ENCODE peak calls at places on chromosomes 12 and 14, in four cellular contexts. Z is CD8-positive, alpha-beta T cell; N is A549; K is left ventricle myocardium inferior. D is an unnamed sample.

GRCh38 chr14:65228436-65228835 is 126.1 kb upstream of the MAX start:
- DNase-seq in N (no peak), K (no peak), Z (no peak), D (no peak)

GRCh38 chr14:69316449-69317391 is 56.8 kb downstream of the GALNT16 start:
- DNase-seq in Z (no peak), N (peak), K (peak), D (peak)

GRCh38 chr12:108390495-108391203 is 51.5 kb upstream of the CMKLR1 start:
- DNase-seq in N (no peak), Z (no peak), K (no peak), D (no peak)

GRCh38 chr12:68930178-68930577 is 2.8 kb downstream of the CPM start:
- DNase-seq in N (no peak), K (no peak), Z (no peak), D (no peak)

GRCh38 chr14:77980475-77981321 is 180.8 kb downstream of the ADCK1 start:
- DNase-seq in Z (no peak), N (no peak), K (no peak), D (no peak)

GRCh38 chr12:61291647-61292046 is 968.6 kb upstream of the USP15 start:
- DNase-seq in K (no peak), N (no peak), Z (no peak), D (no peak)

GRCh38 chr14:90820958-90821357 is 4.7 kb upstream of the TTC7B start:
- DNase-seq in N (no peak), Z (peak), K (no peak), D (no peak)

GRCh38 chr14:63468273-63468672 is 74.9 kb downstream of the PPP2R5E start:
- DNase-seq in K (no peak), Z (no peak), N (no peak), D (no peak)

GRCh38 chr14:93112891-93113677 is 2.6 kb downstream of the ITPK1 start:
- DNase-seq in N (peak), Z (peak), K (peak), D (peak)

GRCh38 chr14:83467811-83468210 is 1934.2 kb upstream of the SEL1L start:
- DNase-seq in K (no peak), N (no peak), Z (no peak), D (no peak)

GRCh38 chr14:45253754-45254300 is 825 bp upstream of the MIS18BP1 start:
- DNase-seq in Z (no peak), K (peak), N (peak), D (peak)

GRCh38 chr14:23447634-23448353 is 12.3 kb upstream of the MYH7 start:
- DNase-seq in N (no peak), Z (no peak), K (no peak), D (no peak)

GRCh38 chr12:93563807-93564538 is 8.5 kb upstream of the SOCS2 start:
- DNase-seq in Z (no peak), K (no peak), N (peak), D (peak)

GRCh38 chr12:108819920-108820699 is 37.3 kb downstream of the SSH1 start:
- DNase-seq in Z (no peak), N (no peak), K (no peak), D (no peak)

GRCh38 chr12:67750528-67751183 is 102.1 kb downstream of the DYRK2 start:
- DNase-seq in Z (no peak), N (no peak), K (no peak), D (no peak)

GRCh38 chr12:480831-481230 is 21.1 kb downstream of the B4GALNT3 start:
- DNase-seq in N (no peak), Z (no peak), K (no peak), D (peak)

GRCh38 chr14:79016828-79017505 is 846.8 kb downstream of the NRXN3 start:
- DNase-seq in Z (no peak), N (no peak), K (no peak), D (peak)

GRCh38 chr12:57126061-57126460 is 2.2 kb upstream of the LRP1 start:
- DNase-seq in K (no peak), N (no peak), Z (no peak), D (no peak)

GRCh38 chr14:106556665-106557289 is 1030.4 kb downstream of the TMEM121 start:
- DNase-seq in N (no peak), K (no peak), Z (peak), D (no peak)

GRCh38 chr14:75880512-75880911 is 101.3 kb downstream of the TGFB3 start:
- DNase-seq in K (no peak), N (no peak), Z (no peak), D (no peak)
- TF ChIP-seq CTCF in K (no peak), N (no peak), Z (no peak), D (no peak)

GRCh38 chr14:103879570-103880333 is 32.4 kb upstream of the PPP1R13B start:
- DNase-seq in K (peak), Z (no peak), N (peak), D (no peak)

GRCh38 chr14:103880986-103881926 is 33.9 kb upstream of the PPP1R13B start:
- DNase-seq in N (no peak), Z (no peak), K (peak), D (no peak)

GRCh38 chr14:103878180-103878579 is 30.8 kb upstream of the PPP1R13B start:
- DNase-seq in K (no peak), N (no peak), Z (no peak), D (no peak)

GRCh38 chr14:103880334-103880985 is 33.1 kb upstream of the PPP1R13B start:
- DNase-seq in Z (peak), N (peak), K (peak), D (peak)

DNA sequence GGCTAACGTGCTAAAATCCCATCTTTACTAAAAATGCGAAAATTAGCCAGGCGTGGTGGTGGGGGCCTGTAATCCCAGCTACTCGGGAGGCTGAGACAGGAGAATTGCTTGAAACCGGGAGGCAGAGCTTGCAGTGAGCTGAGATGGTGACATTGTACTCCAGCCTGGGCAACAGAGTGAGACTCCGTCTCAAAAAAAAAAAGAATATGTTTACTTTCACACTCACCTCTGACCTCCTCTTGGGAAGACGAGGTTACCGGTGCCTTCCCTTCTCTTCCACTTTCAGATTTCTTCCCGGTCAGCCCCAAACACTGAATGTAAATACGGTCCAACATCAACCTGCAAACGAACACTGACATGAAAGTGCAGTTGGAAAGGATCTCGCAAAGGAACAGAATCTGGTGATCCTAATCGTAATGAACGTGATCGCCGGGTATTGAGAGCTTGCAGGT is 31.8 kb upstream of the PPP1R13B start:
- DNase-seq in N (no peak), K (no peak), Z (no peak), D (no peak)
- H3K4me3 ChIP-seq in N (no peak), K (peak), Z (peak), D (no peak)

DNA sequence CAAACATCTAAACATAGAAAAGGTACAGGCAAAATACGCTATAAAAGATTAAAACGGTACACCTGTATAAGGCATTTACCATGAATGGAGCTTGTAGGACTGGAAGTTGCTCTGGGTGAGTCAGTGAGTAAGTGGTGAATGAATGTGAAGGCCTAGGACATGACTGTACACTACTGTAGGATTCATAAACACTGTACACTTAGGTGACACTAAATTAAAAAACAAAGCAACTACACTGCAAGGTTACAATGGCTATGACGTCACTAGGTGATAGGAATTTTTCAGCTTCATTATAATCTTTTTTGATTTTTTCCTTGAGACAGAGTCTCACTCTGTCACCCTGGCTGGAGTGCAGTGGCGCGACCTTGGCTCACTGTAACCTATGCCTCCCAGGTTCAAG is 269.2 kb downstream of the KSR2 start:
- DNase-seq in N (no peak), K (no peak), Z (no peak), D (no peak)
- TF ChIP-seq CTCF in N (no peak), K (no peak), Z (no peak), D (no peak)

GRCh38 chr12:12266873-12267634 is at the start of gene LRP6:
- DNase-seq in Z (peak), N (peak), K (peak), D (peak)

GRCh38 chr12:12265571-12266388 is 1.1 kb downstream of the LRP6 start:
- DNase-seq in K (no peak), Z (no peak), N (no peak), D (peak)

GRCh38 chr12:12266389-12266872 is 413 bp downstream of the LRP6 start:
- DNase-seq in N (no peak), Z (no peak), K (peak), D (no peak)

GRCh38 chr12:12263909-12264308 is 2.9 kb downstream of the LRP6 start:
- DNase-seq in Z (no peak), N (no peak), K (no peak), D (no peak)

GRCh38 chr12:12265035-12265434 is 1.8 kb downstream of the LRP6 start:
- DNase-seq in K (no peak), N (no peak), Z (no peak), D (no peak)
- H3K4me3 ChIP-seq in K (peak), N (peak), Z (peak), D (peak)

D was measured in fibroblast of pulmonary artery.